ENCODE peak calls at places on chromosomes 6 and 20, in five cellular contexts. D is hepatocyte, I is AG09319, K is WTC11, S is progenitor cell of endocrine pancreas. T is an unnamed sample.

GRCh38 chr6:45483021-45483420 is 105.3 kb upstream of the SUPT3H start:
- DNase-seq in D (peak), I (peak), K (no peak), S (no peak), T (no peak)

GRCh38 chr20:56839791-56840190 is 210.7 kb downstream of the TFAP2C start:
- DNase-seq in D (no peak), I (no peak), K (no peak), S (no peak), T (no peak)

GRCh38 chr20:48288930-48289507 is 503.7 kb upstream of the SULF2 start:
- DNase-seq in D (no peak), I (no peak), K (no peak), S (no peak), T (no peak)

GRCh38 chr20:18628330-18628941 is 40.6 kb downstream of the DTD1 start:
- DNase-seq in D (peak), I (no peak), K (peak), S (no peak), T (no peak)

GRCh38 chr6:130697661-130698535 is 129.3 kb upstream of the SMLR1 start:
- DNase-seq in D (peak), I (peak), K (peak), S (peak), T (no peak)

GRCh38 chr20:60512436-60512835 is 554.2 kb downstream of the CDH26 start:
- DNase-seq in D (no peak), I (no peak), K (no peak), S (no peak), T (no peak)

GRCh38 chr6:50602191-50602810 is 111.0 kb upstream of the TFAP2D start:
- DNase-seq in D (peak), I (no peak), K (no peak), S (no peak), T (no peak)

GRCh38 chr6:24146871-24147270 is 20.9 kb downstream of the NRSN1 start:
- DNase-seq in D (no peak), I (no peak), K (no peak), S (no peak), T (no peak)

DNA sequence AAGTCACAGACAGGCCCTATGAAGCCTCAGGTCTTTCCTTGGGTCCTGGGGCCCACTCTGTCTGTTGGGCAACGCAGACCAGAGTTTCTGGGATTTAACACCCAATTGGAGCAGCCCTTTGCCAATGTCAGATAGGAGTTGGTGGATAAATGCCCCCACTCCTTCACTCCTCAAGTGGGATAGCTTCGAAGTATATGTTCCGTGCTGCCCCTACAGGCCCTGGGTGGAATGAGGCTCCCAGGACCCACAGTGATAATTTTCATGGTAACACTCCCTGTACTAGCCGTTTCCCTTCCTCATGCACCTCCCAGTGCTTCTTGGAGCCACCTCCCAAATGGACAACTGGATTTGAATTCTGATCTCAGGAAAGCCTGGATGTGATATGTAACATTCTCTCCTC is 145.4 kb downstream of the FOXA2 start:
- DNase-seq in D (no peak), I (no peak), K (peak), S (no peak), T (no peak)
- TF ChIP-seq CTCF in D (peak), I (peak), K (no peak), S (peak), T (no peak)

GRCh38 chr6:140062042-140063041 is 687.9 kb upstream of the CITED2 start:
- DNase-seq in D (peak), I (peak), K (no peak), S (no peak), T (no peak)

GRCh38 chr6:140059947-140060346 is 685.5 kb upstream of the CITED2 start:
- DNase-seq in D (no peak), I (no peak), K (no peak), S (no peak), T (no peak)

GRCh38 chr6:140058846-140059245 is 684.4 kb upstream of the CITED2 start:
- DNase-seq in D (no peak), I (no peak), K (no peak), S (no peak), T (no peak)

GRCh38 chr6:140064371-140064770 is 689.9 kb upstream of the CITED2 start:
- DNase-seq in D (peak), I (no peak), K (no peak), S (no peak), T (no peak)

DNA sequence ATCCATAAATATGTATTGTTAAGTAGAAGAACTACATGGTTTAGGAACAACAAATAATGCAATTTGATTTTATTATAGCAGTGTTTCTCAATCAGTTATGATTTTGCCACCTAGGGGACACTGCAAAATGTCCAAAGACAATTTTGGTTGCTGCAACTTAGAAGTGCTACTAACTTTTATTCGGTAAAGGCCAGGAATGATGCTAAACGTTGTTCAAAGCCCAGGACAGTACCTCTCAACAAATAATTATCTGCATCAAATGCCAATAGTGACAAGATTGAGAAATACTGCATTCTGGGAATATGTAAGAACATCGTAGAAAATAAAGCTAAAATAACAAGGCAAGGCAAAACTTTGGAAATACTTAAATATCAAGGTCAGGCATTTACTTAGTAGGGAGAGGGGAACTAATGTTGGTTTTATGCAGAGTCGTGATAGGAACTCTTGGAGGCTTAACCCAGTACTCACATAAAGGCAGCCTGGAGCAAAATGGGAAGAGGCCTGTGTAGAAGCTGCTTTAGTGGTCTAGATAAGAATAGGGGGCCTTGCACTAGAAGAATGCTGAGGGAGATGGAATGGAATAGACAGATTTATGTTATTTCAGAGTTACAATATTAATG is 687.1 kb upstream of the CITED2 start:
- DNase-seq in D (no peak), I (no peak), K (no peak), S (no peak), T (no peak)
- TF ChIP-seq CTCF in D (no peak), I (no peak), K (no peak), S (no peak), T (no peak)

DNA sequence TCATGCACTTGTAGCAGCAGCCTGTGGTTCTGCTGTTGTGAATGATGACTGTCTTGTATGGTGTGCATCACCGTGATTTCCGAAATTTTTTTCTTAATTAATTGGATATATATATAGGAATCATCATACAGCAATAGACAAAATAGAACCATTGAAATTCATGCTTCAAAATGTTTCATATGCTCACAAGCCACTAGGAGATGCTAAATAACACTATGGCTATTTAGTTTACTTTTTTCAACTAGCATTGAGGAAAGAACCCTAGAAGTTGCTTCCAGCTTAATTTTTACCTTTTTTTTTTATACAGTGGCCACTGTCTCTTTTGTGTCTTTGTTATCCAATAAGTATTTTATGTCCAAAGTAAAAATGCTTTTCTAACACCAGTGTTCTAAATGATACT is 485.4 kb downstream of the CDKAL1 start:
- DNase-seq in D (no peak), I (no peak), K (no peak), S (no peak), T (no peak)
- TF ChIP-seq CTCF in D (peak), I (peak), K (no peak), S (no peak), T (peak)

DNA sequence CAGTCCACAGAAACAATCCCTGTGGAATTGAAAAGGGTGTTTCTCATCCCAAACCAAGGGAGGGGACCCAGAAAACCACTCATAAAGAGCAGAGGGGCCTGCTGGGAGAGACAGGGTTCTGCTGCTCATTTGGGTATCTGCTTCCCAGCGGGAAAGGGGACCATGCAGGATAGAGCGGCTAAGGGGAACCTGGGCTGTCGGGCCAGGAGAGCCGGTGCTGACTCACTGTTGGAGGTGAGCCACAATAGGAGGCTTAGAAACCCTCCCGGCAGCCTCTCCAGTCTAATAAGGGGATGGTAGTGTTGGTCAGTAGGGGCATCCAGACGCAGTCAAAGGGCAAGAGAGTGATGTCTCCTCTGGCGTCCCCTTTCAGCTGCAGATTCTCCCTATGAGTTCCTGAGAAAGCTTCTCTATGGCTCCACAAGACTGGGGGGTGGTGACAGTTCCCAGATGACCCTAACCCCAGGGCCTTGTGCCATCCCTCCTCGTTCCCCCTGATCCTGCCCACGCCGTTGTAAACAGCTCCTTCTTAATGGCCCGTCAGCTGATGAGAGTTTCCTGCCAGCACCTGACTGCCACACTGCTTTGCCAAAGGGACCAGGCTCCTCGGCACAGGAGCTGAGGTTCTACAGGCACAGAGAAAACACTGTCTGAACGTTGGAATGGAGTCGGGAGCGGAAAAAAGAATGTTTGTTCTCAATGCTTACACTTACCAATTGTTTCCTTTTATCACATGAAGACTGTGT is 646.1 kb upstream of the DEFB115 start:
- DNase-seq in D (no peak), I (no peak), K (no peak), S (no peak), T (no peak)
- TF ChIP-seq CTCF in D (no peak), I (no peak), K (no peak), S (no peak), T (no peak)

DNA sequence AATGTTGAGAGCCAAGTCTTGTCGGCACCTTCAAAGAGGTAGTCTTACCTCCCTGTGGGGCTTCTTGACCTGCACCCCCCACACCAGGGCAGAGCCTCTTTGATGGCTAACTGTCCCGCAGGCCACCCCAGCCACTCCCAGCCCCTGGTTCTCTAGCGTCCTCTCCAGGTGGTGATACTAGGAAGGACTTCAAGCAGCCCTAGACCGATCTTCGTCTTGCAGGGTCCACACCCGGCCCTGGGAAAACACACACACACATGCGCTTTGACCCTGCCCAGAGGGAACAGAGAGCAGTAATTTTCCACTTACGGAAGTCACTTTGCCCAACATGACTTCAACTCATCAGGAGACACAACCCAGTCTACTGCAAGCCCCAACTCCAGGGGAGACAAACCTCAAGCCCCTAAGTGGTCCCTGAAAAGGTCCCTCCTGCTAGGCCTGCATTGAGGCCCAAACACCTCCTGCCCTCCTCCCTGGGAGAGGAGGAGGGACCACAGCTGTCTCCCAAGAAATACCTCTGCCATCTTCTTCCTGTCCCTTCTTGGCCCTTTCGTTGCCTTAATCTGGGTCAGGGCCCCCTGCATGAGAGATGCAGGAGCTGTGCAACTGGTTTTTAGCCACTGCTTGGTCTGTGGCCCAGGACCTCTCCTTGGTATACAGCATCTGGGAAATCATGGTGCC is 2.9 kb upstream of the BPIFB1 start:
- DNase-seq in D (no peak), I (no peak), K (no peak), S (no peak), T (no peak)
- TF ChIP-seq CTCF in D (no peak), I (no peak), K (no peak), S (no peak), T (no peak)

DNA sequence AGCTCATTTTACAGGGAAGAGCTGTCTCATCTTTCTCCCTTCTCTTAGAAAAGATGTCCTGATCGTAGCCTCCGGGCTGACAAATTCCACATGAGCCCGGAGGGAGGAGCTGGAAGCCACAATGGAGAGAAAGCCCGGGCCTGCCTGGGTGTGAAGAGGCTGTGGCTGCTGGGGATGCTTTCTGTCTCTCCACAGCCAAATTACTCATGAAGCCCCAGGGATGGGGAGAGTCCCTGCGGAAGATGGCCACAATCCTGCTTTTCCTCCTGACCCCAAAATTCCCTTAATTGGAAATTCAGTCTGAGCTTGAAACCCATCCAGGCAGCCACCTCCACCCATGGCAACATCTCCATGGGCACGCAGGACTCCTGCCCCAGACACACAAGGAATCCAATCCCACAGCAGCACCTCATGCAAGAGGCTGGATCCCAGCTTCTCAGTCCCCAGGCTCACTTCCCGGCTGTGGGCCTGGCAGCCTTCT is 32.4 kb downstream of the JPH2 start:
- DNase-seq in D (no peak), I (no peak), K (no peak), S (no peak), T (no peak)
- TF ChIP-seq CTCF in D (no peak), I (no peak), K (no peak), S (no peak), T (no peak)

GRCh38 chr6:41695825-41696224 is 39.6 kb downstream of the TFEB start:
- DNase-seq in D (no peak), I (no peak), K (no peak), S (no peak), T (no peak)
- TF ChIP-seq CTCF in D (no peak), I (no peak), K (no peak), S (no peak), T (no peak)

GRCh38 chr20:62782149-62782892 is 14.0 kb upstream of the MRGBP start:
- DNase-seq in D (no peak), I (no peak), K (peak), S (no peak), T (no peak)
- TF ChIP-seq CTCF in D (no peak), I (no peak), K (no peak), S (no peak), T (peak)

T was measured in D721Med.